ENCODE peak calls at places on chromosomes 12 and 14, in six cellular contexts. Y is tibial artery; D is right lobe of liver; C is cardiac muscle cell; Z is CD4-positive, CD25-positive, alpha-beta regulatory T cell; E is stomach. L is an unnamed sample. For H3K4me1, the result is how much of the 10 kb centered on the place peaks cover.

GRCh38 chr14:68358500-68358899 is 434.4 kb downstream of the ZFP36L1 start:
- DNase-seq in C (no peak), Y (no peak), Z (no peak), D (no peak), E (no peak), L (no peak)

GRCh38 chr12:726281-727140 is 25.9 kb upstream of the WNK1 start:
- DNase-seq in Z (no peak), Y (no peak), E (no peak), C (no peak), D (no peak), L (no peak)

GRCh38 chr12:75893758-75894157 is 137.8 kb downstream of the PHLDA1 start:
- DNase-seq in Y (no peak), C (no peak), D (no peak), Z (no peak), E (no peak), L (no peak)

GRCh38 chr12:49089831-49090773 is 4.5 kb downstream of the DHH start:
- DNase-seq in Z (no peak), C (peak), E (peak), D (peak), Y (peak), L (peak)

GRCh38 chr14:88910386-88910785 is 85.9 kb downstream of the TTC8 start:
- DNase-seq in Z (no peak), C (no peak), D (no peak), Y (no peak), E (no peak), L (no peak)

GRCh38 chr12:46825526-46826414 is at the start of gene SLC38A4:
- DNase-seq in Z (no peak), E (no peak), Y (peak), D (peak), C (peak), L (peak)

GRCh38 chr12:124217508-124217981 is 77.3 kb upstream of the RFLNA start:
- DNase-seq in E (no peak), Z (no peak), D (no peak), Y (no peak), C (no peak), L (peak)

GRCh38 chr12:530308-530707 is 70.6 kb downstream of the B4GALNT3 start:
- DNase-seq in Z (no peak), C (no peak), E (no peak), D (no peak), Y (no peak), L (no peak)

GRCh38 chr12:11693068-11693467 is 43.6 kb downstream of the ETV6 start:
- DNase-seq in D (no peak), C (no peak), Y (no peak), E (no peak), Z (no peak), L (no peak)

GRCh38 chr12:18277196-18277595 is 15.9 kb downstream of the PIK3C2G start:
- DNase-seq in Z (no peak), C (no peak), D (no peak), E (no peak), Y (no peak), L (no peak)

GRCh38 chr14:54524410-54524809 is 14.7 kb downstream of the CGRRF1 start:
- DNase-seq in E (no peak), C (no peak), D (no peak), Y (no peak), Z (no peak), L (no peak)

GRCh38 chr14:79483472-79483871 is 727.8 kb downstream of the DIO2 start:
- DNase-seq in C (peak), E (no peak), Y (no peak), Z (no peak), D (no peak), L (no peak)

DNA sequence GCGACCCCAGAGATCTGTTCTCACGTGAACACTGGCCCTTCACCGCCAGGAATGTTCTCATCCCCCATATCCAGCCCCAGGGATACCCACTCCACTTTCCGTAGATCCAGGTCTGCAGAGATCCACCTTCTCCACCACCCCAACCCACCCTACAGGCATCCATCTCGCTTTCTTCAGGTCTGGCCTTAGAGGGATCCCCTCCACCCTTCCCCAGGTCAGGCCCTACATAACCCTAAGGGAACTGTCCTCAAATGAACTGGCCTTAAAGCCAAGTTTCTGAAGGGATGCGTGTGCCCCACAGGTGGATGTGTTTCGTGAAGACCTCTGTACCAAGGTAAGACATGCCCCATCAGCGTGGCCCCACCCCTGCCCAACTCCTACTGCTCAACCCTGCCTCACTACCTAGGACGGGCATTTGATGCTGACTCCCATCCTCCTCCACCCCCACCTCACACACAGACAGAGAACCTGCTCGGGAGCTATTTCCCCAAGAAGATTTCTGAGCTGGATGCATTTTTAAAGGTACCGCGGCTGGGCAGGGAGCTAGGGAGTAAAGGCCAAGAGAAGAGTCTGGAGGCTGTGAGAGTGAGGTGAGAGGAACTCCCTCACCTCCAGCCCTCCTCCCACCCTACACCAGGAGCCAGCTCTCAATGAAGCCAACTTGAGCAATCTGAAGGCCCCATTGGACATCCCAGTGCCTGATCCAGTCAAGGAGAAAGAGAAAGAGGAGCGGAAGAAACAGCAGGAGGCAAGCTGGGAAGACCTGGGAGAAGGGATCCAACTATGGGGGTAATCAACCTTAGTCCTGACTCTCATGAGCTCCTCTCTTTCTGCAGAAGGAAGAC is 912 bp downstream of the PSME1 start:
- DNase-seq in C (no peak), E (no peak), D (no peak), Z (no peak), Y (no peak), L (no peak)
- H3K4me1 ChIP-seq in C (under half), E (half or more), D (under half), Z (half or more), Y (under half), L (under half)

DNA sequence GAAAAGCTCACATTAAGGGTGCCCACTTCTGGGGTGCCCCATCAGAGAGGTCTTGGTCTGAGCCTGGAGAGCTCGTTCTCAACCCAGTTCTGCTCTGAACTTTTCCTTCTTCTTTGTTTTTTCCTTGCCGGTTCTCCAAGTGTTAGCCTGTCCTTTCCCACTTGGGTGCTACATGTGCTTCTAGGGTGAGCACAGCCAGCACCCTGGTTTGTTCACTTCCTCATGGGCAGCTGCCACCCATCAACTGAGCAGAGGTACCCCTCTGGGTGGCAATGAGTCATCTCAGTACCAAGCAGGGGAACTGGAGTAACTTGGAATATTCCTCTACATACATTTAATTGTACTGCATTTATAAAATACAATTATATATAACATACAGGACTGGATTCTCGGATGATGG is 3.9 kb upstream of the SYNE3 start:
- DNase-seq in Y (no peak), D (no peak), Z (no peak), E (no peak), C (no peak), L (no peak)
- H3K4me1 ChIP-seq in Y (half or more), D (under half), Z (half or more), E (half or more), C (under half), L (half or more)

GRCh38 chr12:31478425-31478824 is 112.5 kb downstream of the DENND5B start:
- DNase-seq in Y (no peak), E (no peak), C (no peak), Z (no peak), D (no peak), L (no peak)

GRCh38 chr12:31481415-31481814 is 109.5 kb downstream of the DENND5B start:
- DNase-seq in Y (no peak), C (no peak), Z (no peak), E (no peak), D (no peak), L (no peak)

GRCh38 chr12:31477669-31478068 is 113.3 kb downstream of the DENND5B start:
- DNase-seq in D (no peak), C (no peak), Y (no peak), E (no peak), Z (no peak), L (no peak)

GRCh38 chr12:31478898-31479297 is 112.0 kb downstream of the DENND5B start:
- DNase-seq in C (no peak), Z (no peak), Y (no peak), E (no peak), D (no peak), L (no peak)

GRCh38 chr12:31479516-31480210 is 111.3 kb downstream of the DENND5B start:
- DNase-seq in E (no peak), C (no peak), D (no peak), Y (no peak), Z (no peak), L (no peak)
- H3K4me1 ChIP-seq in E (under half), C (under half), D (under half), Y (under half), Z (under half), L (under half)

GRCh38 chr14:55604467-55604866 is 24.5 kb downstream of the KTN1 start:
- DNase-seq in D (no peak), Y (no peak), E (no peak), Z (no peak), C (no peak), L (no peak)

GRCh38 chr14:55607386-55607785 is 27.4 kb downstream of the KTN1 start:
- DNase-seq in Z (no peak), E (no peak), C (no peak), Y (no peak), D (no peak), L (no peak)

GRCh38 chr14:55603401-55603953 is 23.5 kb downstream of the KTN1 start:
- DNase-seq in C (no peak), D (no peak), Y (no peak), Z (no peak), E (no peak), L (no peak)

GRCh38 chr14:55604900-55605418 is 25.0 kb downstream of the KTN1 start:
- DNase-seq in Z (no peak), D (no peak), C (no peak), Y (no peak), E (no peak), L (no peak)

GRCh38 chr14:55605793-55606192 is 25.8 kb downstream of the KTN1 start:
- DNase-seq in E (no peak), C (no peak), D (no peak), Y (no peak), Z (no peak), L (no peak)
- H3K4me1 ChIP-seq in E (half or more), C (half or more), D (under half), Y (under half), Z (under half), L (under half)

GRCh38 chr14:50388256-50388931 is 8.3 kb downstream of the CDKL1 start:
- DNase-seq in C (no peak), E (peak), D (peak), Z (no peak), Y (no peak), L (no peak)

GRCh38 chr14:50381823-50382287 is 14.8 kb downstream of the CDKL1 start:
- DNase-seq in Z (no peak), C (no peak), E (no peak), Y (no peak), D (no peak), L (no peak)

GRCh38 chr14:50383618-50384225 is 13.0 kb downstream of the CDKL1 start:
- DNase-seq in D (no peak), Y (no peak), C (peak), Z (no peak), E (no peak), L (no peak)

GRCh38 chr14:50389668-50390441 is 6.8 kb downstream of the CDKL1 start:
- DNase-seq in C (no peak), E (no peak), D (no peak), Z (no peak), Y (no peak), L (no peak)

DNA sequence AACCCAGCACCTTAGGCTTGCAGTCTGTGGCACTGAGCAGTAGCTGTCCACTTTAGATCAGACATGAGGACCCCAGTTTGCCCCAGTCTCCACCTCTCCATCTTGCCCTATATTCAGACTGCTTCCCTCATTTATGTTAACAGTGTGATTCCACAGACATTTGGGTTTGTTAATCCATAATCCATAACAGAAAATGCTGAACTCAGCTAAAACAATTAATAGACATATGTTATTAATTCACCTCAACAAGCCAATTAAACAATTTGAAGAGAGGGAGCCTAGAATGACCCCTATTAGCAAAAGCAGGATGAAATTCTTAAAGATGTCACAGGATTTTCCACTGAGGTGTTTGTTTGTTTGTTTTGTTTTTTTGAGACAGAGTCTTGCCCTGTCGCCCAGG is 9.1 kb downstream of the CDKL1 start:
- DNase-seq in Z (no peak), C (no peak), E (no peak), Y (no peak), D (no peak), L (no peak)
- H3K4me1 ChIP-seq in Z (under half), C (under half), E (under half), Y (under half), D (under half), L (under half)

GRCh38 chr12:32549675-32550079 is 129.4 kb upstream of the DNM1L start:
- DNase-seq in D (no peak), E (no peak), Y (no peak), C (peak), Z (no peak), L (no peak)

GRCh38 chr12:32548691-32549412 is 130.2 kb upstream of the DNM1L start:
- DNase-seq in D (no peak), C (peak), Y (peak), E (peak), Z (no peak), L (no peak)

GRCh38 chr12:32544893-32545292 is 134.2 kb upstream of the DNM1L start:
- DNase-seq in C (no peak), D (no peak), Y (no peak), Z (no peak), E (no peak), L (no peak)

GRCh38 chr12:32545413-32545970 is 133.6 kb upstream of the DNM1L start:
- DNase-seq in Y (no peak), E (no peak), Z (no peak), D (no peak), C (no peak), L (no peak)

DNA sequence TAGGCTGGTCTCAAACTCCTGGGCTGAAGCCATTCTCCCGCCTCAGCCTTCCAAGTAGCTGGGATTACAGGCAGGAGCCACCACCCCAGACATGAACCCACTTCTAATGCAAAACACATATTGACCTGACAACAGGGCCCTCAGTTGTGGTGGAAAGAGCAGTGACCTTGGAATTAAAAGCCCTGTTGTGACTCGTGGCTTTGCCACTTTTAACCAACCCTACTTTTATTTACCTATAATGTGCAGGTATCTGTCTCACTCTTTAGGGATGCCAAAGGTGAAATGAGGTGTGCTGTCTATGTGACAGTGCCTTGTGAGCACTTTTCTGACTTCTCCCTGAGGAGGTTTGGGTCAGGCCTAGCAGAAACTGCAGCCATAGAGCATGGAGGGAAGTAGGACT is 132.8 kb upstream of the DNM1L start:
- DNase-seq in Y (no peak), C (no peak), Z (no peak), D (no peak), E (no peak), L (no peak)
- H3K4me1 ChIP-seq in Y (half or more), C (under half), Z (under half), D (under half), E (half or more), L (under half)

DNA sequence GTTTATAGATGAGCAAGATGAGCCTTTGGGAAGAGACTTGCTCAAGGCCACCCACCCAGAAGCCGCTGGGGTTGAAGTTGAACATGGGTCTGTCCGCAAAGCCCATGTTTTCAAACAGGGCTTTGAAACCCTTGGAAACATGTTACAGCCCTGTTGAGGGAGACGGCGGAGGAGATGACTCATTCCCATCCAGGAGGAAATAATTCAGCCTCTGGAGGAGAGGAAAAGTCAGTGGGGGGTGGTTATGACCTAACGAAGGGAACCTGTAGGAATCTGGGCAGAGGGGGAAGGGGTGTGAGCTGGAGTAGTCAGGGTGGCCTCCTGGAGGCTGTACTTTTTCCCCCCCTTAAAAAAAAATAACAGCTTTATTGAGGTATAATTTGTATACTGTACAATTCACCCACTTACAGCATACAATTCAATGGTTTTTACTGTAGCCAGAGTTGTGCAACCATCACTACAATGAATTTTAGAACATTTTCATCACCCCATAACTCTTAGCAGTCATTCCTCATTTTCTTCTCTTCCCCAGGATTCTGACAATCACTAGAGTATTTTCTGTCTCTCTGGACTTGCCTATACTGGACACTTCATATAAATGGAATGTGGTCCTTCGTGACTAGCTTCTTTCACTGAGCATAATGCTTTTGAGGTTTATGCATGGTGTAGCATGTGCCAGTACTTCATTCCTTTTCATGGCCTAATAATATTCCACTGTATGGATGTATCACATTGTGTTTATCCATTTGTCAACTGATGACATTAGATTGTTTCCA is 1.9 kb upstream of the RIN3 start:
- DNase-seq in Z (no peak), D (no peak), Y (no peak), E (no peak), C (peak), L (peak)
- H3K4me1 ChIP-seq in Z (under half), D (under half), Y (under half), E (under half), C (under half), L (under half)

DNA sequence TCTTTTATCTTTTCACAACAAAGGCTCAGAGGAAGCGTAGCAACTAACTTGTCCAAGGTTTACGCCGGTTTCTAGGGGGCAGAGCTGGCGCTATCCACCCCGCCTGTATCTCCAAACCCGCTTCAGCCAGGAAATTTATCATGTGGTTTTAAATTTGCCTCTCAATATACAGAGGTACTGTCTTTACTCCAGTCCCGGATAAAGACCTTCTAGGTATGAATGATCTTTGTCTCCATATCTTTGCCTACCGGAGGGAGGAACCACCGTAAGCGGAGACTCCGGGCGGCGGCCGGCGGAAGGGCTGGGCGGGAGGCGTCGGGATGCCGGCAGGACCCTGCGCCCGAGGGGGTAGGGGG is 693 bp upstream of the RIMKLB start:
- DNase-seq in Y (no peak), C (peak), E (no peak), D (no peak), Z (peak), L (no peak)
- H3K4me1 ChIP-seq in Y (under half), C (under half), E (under half), D (under half), Z (under half), L (under half)

GRCh38 chr12:92075425-92075891 is 70.2 kb downstream of the BTG1 start:
- DNase-seq in C (peak), Z (no peak), D (no peak), Y (no peak), E (no peak), L (no peak)
- H3K4me1 ChIP-seq in C (half or more), Z (under half), D (under half), Y (under half), E (under half), L (under half)

DNA sequence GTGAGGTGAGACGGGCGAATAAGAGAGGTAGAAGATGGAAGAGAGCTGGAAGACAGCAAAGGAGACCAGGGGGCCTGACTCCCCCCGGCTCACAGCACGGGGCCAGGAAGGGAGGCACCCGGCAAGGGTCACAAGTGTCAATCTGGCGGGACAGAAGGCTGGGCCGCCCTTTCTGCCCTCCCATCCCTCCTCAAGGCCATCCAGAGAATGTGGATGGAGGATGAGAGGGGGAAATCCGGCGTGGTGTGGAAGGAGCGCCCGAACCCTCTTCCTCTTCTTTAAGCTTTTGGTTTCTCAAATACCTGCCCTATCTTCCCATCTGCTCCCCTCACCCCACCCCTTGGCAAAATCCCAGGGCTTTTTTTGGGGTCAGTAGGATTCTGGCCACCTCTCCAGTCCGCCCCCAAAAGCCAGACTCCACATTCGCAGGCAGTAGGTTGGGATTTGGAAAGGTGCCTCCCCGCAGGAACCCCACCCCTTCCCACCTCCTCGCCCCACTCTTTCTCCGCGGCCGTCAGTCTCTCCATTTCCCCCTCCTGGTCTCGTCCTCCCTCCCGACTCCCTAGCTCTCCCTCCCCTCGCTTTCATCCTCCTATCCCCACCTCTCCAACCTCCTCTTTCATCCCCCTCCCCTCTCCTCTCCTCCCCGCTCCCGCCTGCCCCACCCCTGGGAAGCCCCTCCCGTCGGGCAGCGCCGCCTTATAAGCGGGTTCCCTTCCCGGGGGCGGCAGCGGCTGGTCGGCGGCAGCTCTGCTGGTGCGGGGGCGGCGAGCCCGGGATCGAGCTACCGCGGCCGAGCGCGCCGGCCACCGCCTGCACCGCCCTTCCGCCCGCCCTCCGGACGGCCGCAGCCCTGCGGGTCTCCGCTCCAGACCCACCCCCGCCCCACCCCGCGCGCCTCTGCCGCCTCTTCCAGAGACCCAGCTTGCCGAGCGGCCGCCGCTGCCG is at the start of gene PTMS:
- DNase-seq in C (peak), D (peak), Y (peak), Z (no peak), E (peak), L (peak)
- H3K4me1 ChIP-seq in C (under half), D (under half), Y (under half), Z (under half), E (half or more), L (under half)